ENCODE peak calls at places on chromosomes 6 and 20, in five cellular contexts. S is activated T-cell treated with anti-CD3 and anti-CD28 coated beads, Interleukin-2, amount 50 U/mL, for 72 hours; P is germinal center; Z is CD4-positive, alpha-beta T cell; B is effector CD4-positive, alpha-beta T cell. O is an unnamed sample.

GRCh38 chr20:33925867-33926266 is 67.8 kb upstream of the RALY start:
- DNase-seq in S (no peak), P (no peak), Z (no peak), B (no peak), O (no peak)

GRCh38 chr20:63070771-63071540 is 64.2 kb upstream of the BHLHE23 start:
- DNase-seq in S (no peak), P (no peak), Z (no peak), B (no peak), O (no peak)

GRCh38 chr6:36241728-36242127 is 28.1 kb upstream of the PNPLA1 start:
- DNase-seq in S (no peak), P (peak; percentile 79), Z (no peak), B (no peak), O (no peak)

GRCh38 chr6:97246842-97247241 is 36.2 kb downstream of the MMS22L start:
- DNase-seq in S (no peak), P (no peak), Z (no peak), B (no peak), O (no peak)

GRCh38 chr20:53743607-53744260 is 150.1 kb upstream of the ZNF217 start:
- DNase-seq in S (no peak), P (no peak), Z (no peak), B (no peak), O (no peak)

GRCh38 chr20:23995905-23996666 is 7.5 kb upstream of the GGTLC1 start:
- DNase-seq in S (peak; percentile 58), P (no peak), Z (peak; percentile 73), B (peak; percentile 55), O (peak; percentile 30)

GRCh38 chr6:115570326-115570725 is 490.4 kb downstream of the FRK start:
- DNase-seq in S (no peak), P (no peak), Z (no peak), B (no peak), O (no peak)

GRCh38 chr6:148441454-148441911 is 98.8 kb downstream of the SASH1 start:
- DNase-seq in S (no peak), P (no peak), Z (no peak), B (no peak), O (no peak)

GRCh38 chr20:14189794-14190402 is 147.5 kb downstream of the FLRT3 start:
- DNase-seq in S (no peak), P (no peak), Z (no peak), B (no peak), O (peak; percentile 15)

GRCh38 chr6:18363746-18364145 is 23.4 kb upstream of the RNF144B start:
- DNase-seq in S (no peak), P (no peak), Z (no peak), B (no peak), O (no peak)

GRCh38 chr6:45226081-45226480 is 102.0 kb upstream of the RUNX2 start:
- DNase-seq in S (no peak), P (no peak), Z (no peak), B (no peak), O (no peak)

GRCh38 chr6:57317060-57317943 is at the start of gene PRIM2:
- DNase-seq in S (peak; percentile 89), P (peak; percentile 81), Z (peak; percentile 80), B (peak; percentile 75), O (peak; percentile 91)

GRCh38 chr20:33262658-33263065 is 20.4 kb upstream of the BPIFB1 start:
- DNase-seq in S (peak; percentile 12), P (no peak), Z (no peak), B (no peak), O (peak; percentile 26)

GRCh38 chr20:8476023-8476422 is 344.0 kb downstream of the PLCB1 start:
- DNase-seq in S (no peak), P (no peak), Z (no peak), B (no peak), O (no peak)

GRCh38 chr6:31400467-31401289 is 2.7 kb upstream of the MICA start:
- DNase-seq in S (peak; percentile 66), P (peak; percentile 71), Z (peak; percentile 81), B (peak; percentile 70), O (no peak)